ENCODE peak calls at places on chromosome 1, in four cellular contexts. One of them, this sample, is unnamed.

GRCh38 chr1:173870252-173871075 is 2.3 kb downstream of the ZBTB37 start:
- DNase-seq in AG09309: no peak
- DNase-seq in DND-41: no peak
- DNase-seq in psoas muscle: no peak
- DNase-seq in this sample: no peak

GRCh38 chr1:223833948-223834347 is 11.8 kb downstream of the TP53BP2 start:
- DNase-seq in psoas muscle: no peak
- DNase-seq in DND-41: no peak
- DNase-seq in AG09309: no peak
- DNase-seq in this sample: no peak

GRCh38 chr1:4662723-4663122 is 8.3 kb downstream of the AJAP1 start:
- DNase-seq in AG09309: no peak
- DNase-seq in DND-41: no peak
- DNase-seq in psoas muscle: no peak
- DNase-seq in this sample: no peak

GRCh38 chr1:87219141-87219540 is 109.5 kb upstream of the LMO4 start:
- DNase-seq in psoas muscle: no peak
- DNase-seq in AG09309: no peak
- DNase-seq in DND-41: no peak
- DNase-seq in this sample: no peak

GRCh38 chr1:51410568-51411460 is 80.5 kb upstream of the TTC39A start:
- DNase-seq in psoas muscle: no peak
- DNase-seq in AG09309: no peak
- DNase-seq in DND-41: no peak
- DNase-seq in this sample: no peak

GRCh38 chr1:202662081-202662480 is 48.2 kb downstream of the SYT2 start:
- DNase-seq in AG09309: no peak
- DNase-seq in psoas muscle: no peak
- DNase-seq in DND-41: no peak
- DNase-seq in this sample: no peak

GRCh38 chr1:226601456-226601855 is 52.9 kb downstream of the STUM start:
- DNase-seq in DND-41: no peak
- DNase-seq in psoas muscle: no peak
- DNase-seq in AG09309: no peak
- DNase-seq in this sample: no peak

GRCh38 chr1:42931108-42931539 is 27.5 kb downstream of the SLC2A1 start:
- DNase-seq in AG09309: no peak
- DNase-seq in psoas muscle: no peak
- DNase-seq in DND-41: peak; percentile 74
- DNase-seq in this sample: no peak

GRCh38 chr1:219296430-219296850 is 122.8 kb downstream of the LYPLAL1 start:
- DNase-seq in DND-41: no peak
- DNase-seq in psoas muscle: no peak
- DNase-seq in AG09309: no peak
- DNase-seq in this sample: no peak

GRCh38 chr1:153557877-153558276 is 7.8 kb downstream of the S100A2 start:
- DNase-seq in psoas muscle: no peak
- DNase-seq in AG09309: no peak
- DNase-seq in DND-41: no peak
- DNase-seq in this sample: no peak

GRCh38 chr1:70504821-70505193 is 93.7 kb downstream of the CTH start:
- DNase-seq in DND-41: no peak
- DNase-seq in psoas muscle: no peak
- DNase-seq in AG09309: peak; percentile 23
- DNase-seq in this sample: peak; percentile 87

GRCh38 chr1:88288571-88288970 is 395.5 kb upstream of the PKN2 start:
- DNase-seq in psoas muscle: no peak
- DNase-seq in DND-41: no peak
- DNase-seq in AG09309: no peak
- DNase-seq in this sample: no peak

GRCh38 chr1:88289703-88290102 is 394.4 kb upstream of the PKN2 start:
- DNase-seq in psoas muscle: no peak
- DNase-seq in AG09309: no peak
- DNase-seq in DND-41: no peak
- DNase-seq in this sample: no peak

GRCh38 chr1:88296227-88297010 is 387.7 kb upstream of the PKN2 start:
- DNase-seq in AG09309: no peak
- DNase-seq in DND-41: no peak
- DNase-seq in psoas muscle: no peak
- DNase-seq in this sample: no peak

GRCh38 chr1:88293791-88294190 is 390.3 kb upstream of the PKN2 start:
- DNase-seq in AG09309: no peak
- DNase-seq in DND-41: no peak
- DNase-seq in psoas muscle: no peak
- DNase-seq in this sample: no peak

GRCh38 chr1:88291902-88292301 is 392.2 kb upstream of the PKN2 start:
- DNase-seq in psoas muscle: no peak
- DNase-seq in AG09309: no peak
- DNase-seq in DND-41: no peak
- DNase-seq in this sample: no peak
- H3K4me3 ChIP-seq in psoas muscle: no peak overlapping the region
- H3K4me3 ChIP-seq in AG09309: no peak overlapping the region
- H3K4me3 ChIP-seq in DND-41: no peak overlapping the region
- H3K4me3 ChIP-seq in this sample: no peak overlapping the region

GRCh38 chr1:21174638-21175323 is 1.9 kb downstream of the EIF4G3 start:
- DNase-seq in AG09309: no peak
- DNase-seq in psoas muscle: no peak
- DNase-seq in DND-41: no peak
- DNase-seq in this sample: peak; percentile 41

GRCh38 chr1:21175324-21175669 is 1.4 kb downstream of the EIF4G3 start:
- DNase-seq in DND-41: peak; percentile 65
- DNase-seq in AG09309: no peak
- DNase-seq in psoas muscle: no peak
- DNase-seq in this sample: no peak

GRCh38 chr1:21176589-21177555 is at the start of gene EIF4G3:
- DNase-seq in DND-41: peak; percentile 99
- DNase-seq in AG09309: peak; percentile 74
- DNase-seq in psoas muscle: peak; percentile 98
- DNase-seq in this sample: peak; percentile 76

GRCh38 chr1:21174230-21174629 is 2.5 kb downstream of the EIF4G3 start:
- DNase-seq in DND-41: no peak
- DNase-seq in AG09309: no peak
- DNase-seq in psoas muscle: no peak
- DNase-seq in this sample: no peak

GRCh38 chr1:21175670-21176581 is 771 bp downstream of the EIF4G3 start:
- DNase-seq in psoas muscle: peak; percentile 43
- DNase-seq in DND-41: peak; percentile 45
- DNase-seq in AG09309: no peak
- DNase-seq in this sample: no peak
- H3K4me3 ChIP-seq in psoas muscle: peak overlapping the region; percentile 98
- H3K4me3 ChIP-seq in DND-41: peak overlapping the region; percentile 69
- H3K4me3 ChIP-seq in AG09309: peak overlapping the region; percentile 99
- H3K4me3 ChIP-seq in this sample: peak overlapping the region; percentile 93

DNA sequence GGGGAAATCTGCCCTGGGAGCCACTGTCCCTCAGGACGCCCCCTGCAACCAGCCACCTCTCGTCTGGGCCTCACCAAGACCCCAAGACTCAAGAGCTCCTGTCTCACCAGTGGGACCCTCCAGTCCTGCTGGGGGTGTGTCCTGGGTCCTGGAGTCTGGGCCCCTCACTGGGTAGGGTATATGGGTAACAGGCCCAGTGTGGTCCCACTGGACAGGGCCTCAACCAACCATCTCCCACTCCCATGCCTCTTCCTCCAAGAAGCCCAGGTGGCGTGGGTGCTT is 737 bp upstream of the VWA1 start:
- DNase-seq in DND-41: no peak
- DNase-seq in psoas muscle: no peak
- DNase-seq in AG09309: no peak
- DNase-seq in this sample: no peak
- H3K4me3 ChIP-seq in DND-41: no peak overlapping the region
- H3K4me3 ChIP-seq in psoas muscle: peak overlapping the region; percentile 65
- H3K4me3 ChIP-seq in AG09309: no peak overlapping the region
- H3K4me3 ChIP-seq in this sample: no peak overlapping the region

GRCh38 chr1:1145547-1145914 is 28.1 kb upstream of the TTLL10 start:
- DNase-seq in AG09309: no peak
- DNase-seq in DND-41: no peak
- DNase-seq in psoas muscle: no peak
- DNase-seq in this sample: no peak

GRCh38 chr1:1143636-1144035 is 27.7 kb upstream of the C1orf159 start:
- DNase-seq in DND-41: no peak
- DNase-seq in psoas muscle: no peak
- DNase-seq in AG09309: no peak
- DNase-seq in this sample: no peak

GRCh38 chr1:1146026-1146425 is 27.7 kb upstream of the TTLL10 start:
- DNase-seq in psoas muscle: no peak
- DNase-seq in DND-41: no peak
- DNase-seq in AG09309: no peak
- DNase-seq in this sample: no peak

GRCh38 chr1:1144122-1144842 is 28.4 kb upstream of the C1orf159 start:
- DNase-seq in DND-41: peak; percentile 84
- DNase-seq in AG09309: no peak
- DNase-seq in psoas muscle: no peak
- DNase-seq in this sample: no peak

DNA sequence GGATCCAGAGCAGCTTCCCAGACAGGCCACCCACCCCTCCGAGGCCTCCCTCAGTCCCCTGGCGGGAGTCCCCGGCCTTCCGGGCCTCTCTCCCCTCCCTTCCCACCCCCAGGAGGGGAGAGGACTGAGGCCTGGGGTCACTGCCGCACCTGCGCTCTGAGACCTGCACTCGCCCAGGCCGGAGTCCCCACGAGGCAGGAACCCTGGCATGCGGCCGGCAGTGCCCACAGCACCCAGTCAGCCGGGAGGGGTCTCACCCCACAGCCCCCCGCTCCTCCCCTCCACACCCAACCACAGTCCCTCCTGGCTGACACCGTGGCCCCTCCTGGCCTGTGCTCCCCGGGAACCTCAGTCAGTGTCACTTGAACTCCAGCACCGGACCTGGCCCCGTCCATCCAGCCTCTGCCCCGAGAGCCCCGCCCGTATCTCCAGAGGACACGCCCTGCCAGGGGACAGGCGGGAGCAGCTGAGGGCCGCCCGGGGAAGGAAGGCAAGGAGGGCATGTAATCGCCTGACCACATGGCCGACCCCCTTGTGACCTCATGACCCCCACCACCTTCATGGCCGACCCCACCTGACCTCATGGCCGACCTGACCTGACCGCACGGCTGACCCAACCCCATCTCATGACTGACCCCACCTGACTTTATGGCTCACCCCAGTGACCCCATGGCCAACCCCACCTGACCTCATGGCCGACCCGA is 28.7 kb upstream of the TTLL10 start:
- DNase-seq in DND-41: no peak
- DNase-seq in psoas muscle: no peak
- DNase-seq in AG09309: no peak
- DNase-seq in this sample: no peak
- H3K4me3 ChIP-seq in DND-41: no peak overlapping the region
- H3K4me3 ChIP-seq in psoas muscle: no peak overlapping the region
- H3K4me3 ChIP-seq in AG09309: no peak overlapping the region
- H3K4me3 ChIP-seq in this sample: no peak overlapping the region

GRCh38 chr1:110674337-110675059 is at the start of gene KCNA3:
- DNase-seq in DND-41: peak; percentile 51
- DNase-seq in AG09309: no peak
- DNase-seq in psoas muscle: peak; percentile 21
- DNase-seq in this sample: no peak
- H3K4me3 ChIP-seq in DND-41: peak within 1 kb of the TSS; percentile 7
- H3K4me3 ChIP-seq in AG09309: no peak within 1 kb of the TSS
- H3K4me3 ChIP-seq in psoas muscle: peak within 1 kb of the TSS; percentile 63
- H3K4me3 ChIP-seq in this sample: peak within 1 kb of the TSS; percentile 42

GRCh38 chr1:160740133-160740688 is 1.2 kb downstream of the SLAMF7 start:
- DNase-seq in psoas muscle: no peak
- DNase-seq in AG09309: no peak
- DNase-seq in DND-41: no peak
- DNase-seq in this sample: no peak
- H3K4me3 ChIP-seq in psoas muscle: no peak overlapping the region
- H3K4me3 ChIP-seq in AG09309: no peak overlapping the region
- H3K4me3 ChIP-seq in DND-41: no peak overlapping the region
- H3K4me3 ChIP-seq in this sample: no peak overlapping the region

GRCh38 chr1:6483010-6483760 is 8.3 kb downstream of the PLEKHG5 start:
- DNase-seq in AG09309: no peak
- DNase-seq in psoas muscle: no peak
- DNase-seq in DND-41: no peak
- DNase-seq in this sample: no peak

GRCh38 chr1:6485937-6486250 is 5.6 kb downstream of the PLEKHG5 start:
- DNase-seq in DND-41: no peak
- DNase-seq in AG09309: no peak
- DNase-seq in psoas muscle: no peak
- DNase-seq in this sample: no peak

GRCh38 chr1:6485140-6485936 is 6.1 kb downstream of the PLEKHG5 start:
- DNase-seq in DND-41: no peak
- DNase-seq in AG09309: no peak
- DNase-seq in psoas muscle: no peak
- DNase-seq in this sample: no peak

GRCh38 chr1:6483761-6484117 is 7.7 kb downstream of the PLEKHG5 start:
- DNase-seq in psoas muscle: no peak
- DNase-seq in AG09309: no peak
- DNase-seq in DND-41: no peak
- DNase-seq in this sample: no peak

DNA sequence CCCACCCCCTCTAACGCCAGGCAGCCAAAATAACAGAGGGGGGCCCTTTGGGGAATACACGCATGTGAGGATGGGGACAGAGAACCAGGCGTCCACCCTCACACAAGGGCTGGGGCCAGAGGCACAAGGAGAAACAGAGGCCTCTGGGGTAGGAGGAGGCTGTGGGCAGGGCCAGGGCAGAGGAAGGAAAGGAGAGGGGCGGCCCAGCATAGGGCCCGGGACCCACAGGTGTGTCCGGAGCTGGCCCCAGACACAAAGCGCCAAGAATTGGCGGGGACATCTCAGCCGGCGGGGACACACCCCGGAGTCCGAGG is 6.7 kb downstream of the PLEKHG5 start:
- DNase-seq in DND-41: no peak
- DNase-seq in AG09309: no peak
- DNase-seq in psoas muscle: no peak
- DNase-seq in this sample: no peak
- H3K4me3 ChIP-seq in DND-41: no peak overlapping the region
- H3K4me3 ChIP-seq in AG09309: no peak overlapping the region
- H3K4me3 ChIP-seq in psoas muscle: peak overlapping the region; percentile 61
- H3K4me3 ChIP-seq in this sample: peak overlapping the region; percentile 67

DNA sequence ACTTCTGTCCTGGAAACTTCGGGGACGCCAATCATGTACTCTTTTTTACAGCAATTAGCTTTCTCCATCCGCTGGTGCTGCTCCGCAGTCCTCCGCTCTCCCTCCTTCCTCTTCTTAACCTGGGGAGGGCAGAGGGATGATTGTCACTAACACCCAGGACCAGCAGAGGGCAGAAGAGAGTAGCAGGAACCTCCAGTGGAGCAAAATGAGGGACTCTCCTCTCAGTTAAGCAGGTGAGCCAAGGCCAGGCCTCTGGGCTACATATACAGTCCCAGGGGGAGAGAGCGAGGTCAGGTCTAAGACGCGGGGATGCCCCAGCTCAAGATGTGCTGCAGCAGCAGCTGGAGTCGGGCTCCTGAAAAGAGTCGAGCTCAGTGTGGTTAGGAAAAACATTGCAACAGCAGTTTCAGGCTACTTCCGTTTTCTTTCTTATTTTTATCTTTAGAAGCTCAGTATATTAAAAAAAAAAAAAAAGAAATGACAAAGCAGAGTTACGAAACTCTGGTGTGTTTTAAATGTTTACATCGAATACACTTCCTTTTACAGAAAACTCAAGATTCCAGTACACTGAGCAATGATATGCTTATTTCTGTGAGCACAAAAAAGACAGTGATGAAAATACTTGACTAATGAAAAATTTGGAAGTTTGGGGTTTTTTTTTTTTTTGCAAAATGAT is 25.7 kb upstream of the NLRP3 start:
- DNase-seq in AG09309: peak; percentile 32
- DNase-seq in psoas muscle: peak; percentile 61
- DNase-seq in DND-41: peak; percentile 81
- DNase-seq in this sample: no peak
- H3K4me3 ChIP-seq in AG09309: peak overlapping the region; percentile 12
- H3K4me3 ChIP-seq in psoas muscle: no peak overlapping the region
- H3K4me3 ChIP-seq in DND-41: no peak overlapping the region
- H3K4me3 ChIP-seq in this sample: peak overlapping the region; percentile 18